ENCODE peak calls at places on chromosome 2, in four cellular contexts. One of them, this sample, is unnamed.

GRCh38 chr2:33214436-33214835 is 262.0 kb upstream of the RASGRP3 start:
- DNase-seq in GM12878: no peak
- DNase-seq in IMR-90: peak
- DNase-seq in K562: no peak
- DNase-seq in this sample: peak

GRCh38 chr2:19600506-19600905 is 242.1 kb upstream of the OSR1 start:
- DNase-seq in IMR-90: no peak
- DNase-seq in GM12878: no peak
- DNase-seq in K562: no peak
- DNase-seq in this sample: no peak

GRCh38 chr2:241852116-241852980 is 6.3 kb downstream of the PDCD1 start:
- DNase-seq in GM12878: no peak
- DNase-seq in K562: no peak
- DNase-seq in IMR-90: no peak
- DNase-seq in this sample: no peak

GRCh38 chr2:182980115-182980514 is 58.1 kb downstream of the NCKAP1 start:
- DNase-seq in IMR-90: peak
- DNase-seq in GM12878: no peak
- DNase-seq in K562: peak
- DNase-seq in this sample: peak

GRCh38 chr2:173997269-173997668 is 32.1 kb upstream of the SP3 start:
- DNase-seq in IMR-90: peak
- DNase-seq in K562: no peak
- DNase-seq in GM12878: peak
- DNase-seq in this sample: no peak

GRCh38 chr2:8628179-8628869 is 53.5 kb upstream of the ID2 start:
- DNase-seq in GM12878: no peak
- DNase-seq in IMR-90: peak
- DNase-seq in K562: peak
- DNase-seq in this sample: no peak

GRCh38 chr2:100603414-100603813 is 40.6 kb downstream of the PDCL3 start:
- DNase-seq in GM12878: no peak
- DNase-seq in IMR-90: no peak
- DNase-seq in K562: no peak
- DNase-seq in this sample: no peak

GRCh38 chr2:47321411-47322031 is 81.4 kb upstream of the MSH2 start:
- DNase-seq in K562: no peak
- DNase-seq in IMR-90: peak
- DNase-seq in GM12878: no peak
- DNase-seq in this sample: no peak

GRCh38 chr2:88831792-88832248 is 140.3 kb downstream of the RPIA start:
- DNase-seq in GM12878: no peak
- DNase-seq in IMR-90: peak
- DNase-seq in K562: peak
- DNase-seq in this sample: peak

GRCh38 chr2:45623120-45623519 is 12.1 kb upstream of the SRBD1 start:
- DNase-seq in K562: no peak
- DNase-seq in GM12878: no peak
- DNase-seq in IMR-90: no peak
- DNase-seq in this sample: no peak

GRCh38 chr2:45626387-45627010 is 15.4 kb upstream of the SRBD1 start:
- DNase-seq in K562: no peak
- DNase-seq in GM12878: no peak
- DNase-seq in IMR-90: no peak
- DNase-seq in this sample: no peak

GRCh38 chr2:45627911-45628310 is 16.8 kb upstream of the SRBD1 start:
- DNase-seq in K562: no peak
- DNase-seq in IMR-90: peak
- DNase-seq in GM12878: no peak
- DNase-seq in this sample: no peak

GRCh38 chr2:45622704-45623103 is 11.6 kb upstream of the SRBD1 start:
- DNase-seq in IMR-90: no peak
- DNase-seq in GM12878: no peak
- DNase-seq in K562: no peak
- DNase-seq in this sample: no peak

DNA sequence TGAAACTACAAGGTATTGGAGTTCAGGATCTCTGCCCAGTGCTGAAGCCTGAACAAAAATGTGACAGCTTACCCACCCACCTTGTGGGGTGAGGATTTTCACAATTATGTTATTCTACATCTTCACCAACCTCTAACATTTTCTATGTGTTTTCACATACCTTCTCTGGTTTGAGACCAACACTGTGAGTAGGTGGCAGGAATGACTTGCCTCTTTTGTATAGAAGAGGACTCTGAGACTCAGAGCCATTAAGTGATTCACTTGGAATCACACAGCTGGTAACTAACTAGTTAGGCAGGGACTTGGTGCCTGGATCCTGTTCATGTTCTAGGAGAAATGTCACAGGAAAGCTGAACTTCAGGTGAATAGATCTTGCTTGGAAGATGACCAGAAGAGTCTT is 14.8 kb upstream of the SRBD1 start:
- DNase-seq in IMR-90: no peak
- DNase-seq in K562: no peak
- DNase-seq in GM12878: no peak
- DNase-seq in this sample: no peak
- TF ChIP-seq CTCF in IMR-90: no peak
- TF ChIP-seq CTCF in K562: no peak
- TF ChIP-seq CTCF in GM12878: no peak
- TF ChIP-seq CTCF in this sample: no peak

GRCh38 chr2:237092920-237093781 is 7.5 kb downstream of the COPS8 start:
- DNase-seq in IMR-90: peak
- DNase-seq in K562: no peak
- DNase-seq in GM12878: no peak
- DNase-seq in this sample: peak
- H3K4me3 ChIP-seq in IMR-90: no peak
- H3K4me3 ChIP-seq in K562: no peak
- H3K4me3 ChIP-seq in GM12878: no peak
- H3K4me3 ChIP-seq in this sample: no peak

DNA sequence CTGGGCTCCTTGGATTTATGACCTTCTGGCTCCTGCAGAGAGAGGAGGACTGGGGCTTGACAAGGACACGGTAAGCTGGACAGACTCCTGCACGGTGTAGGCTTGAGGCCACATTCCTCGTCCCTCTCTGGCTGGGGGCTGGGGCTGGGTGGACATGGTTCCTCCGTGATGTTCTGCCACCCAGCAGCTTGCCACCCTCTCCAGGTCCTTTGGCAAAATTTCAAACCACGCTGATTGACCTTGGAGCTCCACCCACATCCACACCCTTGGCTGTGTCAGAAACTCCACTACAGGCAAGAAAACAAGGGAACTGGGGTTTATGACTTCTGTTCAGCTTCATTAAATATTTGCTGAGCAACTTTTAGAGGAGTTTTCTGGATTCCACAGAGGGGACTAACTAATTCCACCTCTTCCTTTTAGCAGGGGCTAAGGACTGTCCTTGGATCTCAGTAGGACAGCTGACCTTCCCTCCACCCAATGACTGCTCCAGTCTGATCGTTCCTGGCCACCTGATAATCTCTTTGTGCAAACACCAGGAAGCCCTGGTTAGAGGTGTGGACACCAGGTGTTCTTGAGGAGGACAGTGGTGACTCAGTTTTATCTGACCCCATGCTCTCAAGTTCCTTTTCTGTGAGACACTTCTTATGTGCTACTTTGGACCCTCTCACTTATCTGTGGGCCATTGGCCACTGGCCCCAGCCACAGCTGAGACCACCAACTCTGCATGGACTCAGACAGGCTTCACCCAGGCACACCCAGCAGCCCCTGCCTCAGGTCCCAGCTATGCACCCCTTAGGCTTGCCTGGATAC is 29.3 kb downstream of the GPR55 start:
- DNase-seq in K562: no peak
- DNase-seq in GM12878: no peak
- DNase-seq in IMR-90: no peak
- DNase-seq in this sample: no peak
- TF ChIP-seq FOS in K562: no peak
- TF ChIP-seq FOS in GM12878: no peak
- TF ChIP-seq FOS in IMR-90: no peak
- TF ChIP-seq FOS in this sample: no peak

DNA sequence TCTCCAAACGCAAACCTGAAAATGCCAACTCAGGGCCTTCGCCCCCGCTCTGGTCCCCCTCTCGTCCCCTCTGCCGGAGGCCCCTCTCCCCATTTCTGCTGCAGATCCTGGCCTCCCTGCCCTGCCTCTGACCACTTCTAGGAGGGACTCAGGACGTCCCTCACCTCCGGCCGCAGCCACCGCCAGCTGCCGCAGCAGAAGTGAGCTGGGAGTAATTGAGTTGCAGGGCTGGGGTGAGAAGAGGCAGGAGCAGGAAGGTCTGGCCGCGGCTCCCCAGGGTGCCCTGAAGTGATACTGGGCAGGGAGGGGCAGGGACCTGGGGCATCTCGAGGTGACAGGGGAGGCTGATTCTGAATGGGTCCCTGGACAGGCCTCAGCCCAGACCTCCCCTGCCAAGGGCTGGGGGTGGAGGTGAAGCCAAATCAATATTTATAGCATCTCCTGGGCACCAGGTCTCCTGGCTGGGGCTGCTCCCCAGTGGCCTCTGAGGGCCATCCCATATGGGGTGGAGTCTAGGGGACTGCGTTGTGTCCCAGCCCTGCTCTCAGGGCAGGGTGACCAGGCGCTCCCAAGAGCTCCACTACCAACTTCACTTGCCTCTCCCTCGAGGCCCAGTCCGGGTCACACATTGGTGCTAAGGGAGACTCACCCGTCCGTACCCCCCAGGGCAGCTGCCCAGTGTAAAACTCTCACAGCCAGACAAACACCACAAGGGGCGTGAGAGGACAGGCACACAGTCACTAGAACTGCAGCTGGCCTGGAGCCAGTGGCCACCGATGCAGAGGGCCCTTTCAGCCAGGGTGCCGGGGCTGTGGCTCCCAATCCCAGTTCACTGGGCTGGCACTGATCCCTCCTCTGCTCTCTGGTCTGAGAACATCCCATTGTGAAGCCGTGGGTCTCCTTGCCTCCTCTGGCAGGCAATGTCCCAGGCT is 33.0 kb downstream of the KCNIP3 start:
- DNase-seq in K562: no peak
- DNase-seq in GM12878: no peak
- DNase-seq in IMR-90: no peak
- DNase-seq in this sample: no peak
- TF ChIP-seq CTCF in K562: no peak
- TF ChIP-seq CTCF in GM12878: no peak
- TF ChIP-seq CTCF in IMR-90: no peak
- TF ChIP-seq CTCF in this sample: no peak

GRCh38 chr2:104864280-104864599 is 10.3 kb downstream of the POU3F3 start:
- DNase-seq in IMR-90: no peak
- DNase-seq in GM12878: no peak
- DNase-seq in K562: no peak
- DNase-seq in this sample: no peak

GRCh38 chr2:104862061-104862941 is 8.4 kb downstream of the POU3F3 start:
- DNase-seq in GM12878: no peak
- DNase-seq in IMR-90: no peak
- DNase-seq in K562: no peak
- DNase-seq in this sample: no peak

GRCh38 chr2:104863229-104863584 is 9.3 kb downstream of the POU3F3 start:
- DNase-seq in GM12878: no peak
- DNase-seq in IMR-90: no peak
- DNase-seq in K562: no peak
- DNase-seq in this sample: no peak

GRCh38 chr2:104864751-104865470 is 11.0 kb downstream of the POU3F3 start:
- DNase-seq in GM12878: no peak
- DNase-seq in K562: no peak
- DNase-seq in IMR-90: no peak
- DNase-seq in this sample: no peak

DNA sequence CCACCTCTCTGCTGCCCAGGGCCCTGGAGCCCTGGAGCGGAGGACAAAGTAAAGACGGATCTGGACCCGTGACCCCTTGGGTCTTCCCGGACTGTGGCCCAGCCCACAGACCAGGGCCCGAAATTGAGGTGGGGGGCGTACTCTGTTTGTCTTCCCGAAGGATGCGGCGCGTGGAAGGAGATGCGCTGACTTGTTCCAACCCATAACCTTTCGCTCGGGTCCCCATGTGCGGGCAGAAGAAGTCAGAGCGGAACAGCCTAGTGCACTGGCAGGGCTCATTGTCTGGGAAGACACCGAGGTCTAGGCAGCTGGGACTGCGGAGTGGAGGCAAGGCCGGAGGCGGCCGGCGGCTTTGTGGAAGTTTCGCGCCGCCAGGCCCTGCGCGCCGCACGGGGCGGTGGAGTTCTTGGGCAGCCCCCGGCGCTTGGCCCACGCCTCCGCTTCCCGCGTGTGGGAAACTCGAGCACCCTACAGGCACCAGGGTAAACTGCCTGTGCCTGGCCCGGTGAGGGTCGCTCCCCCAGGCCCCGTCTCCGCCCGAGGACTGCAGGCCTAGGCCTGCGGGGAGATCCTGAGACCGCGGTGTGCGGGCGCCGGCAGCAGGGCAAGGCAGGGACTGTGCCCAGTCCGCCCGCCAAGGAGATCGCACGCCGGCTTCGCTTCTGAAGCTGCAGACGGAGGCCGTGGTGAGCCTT is 9.8 kb downstream of the POU3F3 start:
- DNase-seq in GM12878: no peak
- DNase-seq in IMR-90: no peak
- DNase-seq in K562: no peak
- DNase-seq in this sample: no peak
- H3K4me3 ChIP-seq in GM12878: no peak
- H3K4me3 ChIP-seq in IMR-90: no peak
- H3K4me3 ChIP-seq in K562: no peak
- H3K4me3 ChIP-seq in this sample: no peak

GRCh38 chr2:133143649-133144048 is 424.6 kb downstream of the NCKAP5 start:
- DNase-seq in GM12878: no peak
- DNase-seq in IMR-90: no peak
- DNase-seq in K562: no peak
- DNase-seq in this sample: no peak
- TF ChIP-seq FOS in GM12878: no peak
- TF ChIP-seq FOS in IMR-90: no peak
- TF ChIP-seq FOS in K562: no peak
- TF ChIP-seq FOS in this sample: no peak

GRCh38 chr2:202072226-202072625 is 829 bp upstream of the KIAA2012 start:
- DNase-seq in GM12878: no peak
- DNase-seq in IMR-90: no peak
- DNase-seq in K562: no peak
- DNase-seq in this sample: no peak
- TF ChIP-seq CTCF in GM12878: peak
- TF ChIP-seq CTCF in IMR-90: peak
- TF ChIP-seq CTCF in K562: peak
- TF ChIP-seq CTCF in this sample: no peak

GRCh38 chr2:230828272-230828961 is 36.3 kb upstream of the ITM2C start:
- DNase-seq in K562: no peak
- DNase-seq in IMR-90: no peak
- DNase-seq in GM12878: no peak
- DNase-seq in this sample: no peak
- H3K4me3 ChIP-seq in K562: no peak
- H3K4me3 ChIP-seq in IMR-90: no peak
- H3K4me3 ChIP-seq in GM12878: peak
- H3K4me3 ChIP-seq in this sample: peak